ENCODE peak calls at places on chromosomes 5 and 9, in five cellular contexts. C, B, R, G and U are unnamed samples.

GRCh38 chr9:93992830-93993229 is 37.7 kb upstream of the BARX1 start:
- DNase-seq in C (no peak), G (no peak), R (no peak), B (no peak), U (no peak)

GRCh38 chr9:15249042-15249818 is 57.8 kb downstream of the TTC39B start:
- DNase-seq in G (no peak), C (peak; percentile 38), B (no peak), R (peak; percentile 72), U (no peak)

GRCh38 chr9:82490019-82490499 is 501.5 kb downstream of the SPATA31D1 start:
- DNase-seq in B (no peak), R (peak; percentile 87), G (no peak), C (no peak), U (no peak)

GRCh38 chr5:132831095-132831860 is 831 bp upstream of the SHROOM1 start:
- DNase-seq in R (no peak), B (no peak), G (no peak), C (no peak), U (peak; percentile 69)

GRCh38 chr5:132214491-132214890 is 13.2 kb downstream of the P4HA2 start:
- DNase-seq in B (no peak), G (no peak), C (no peak), R (no peak), U (no peak)

GRCh38 chr9:93937193-93937592 is 18.0 kb downstream of the BARX1 start:
- DNase-seq in R (no peak), C (no peak), G (no peak), B (no peak), U (no peak)

GRCh38 chr9:76200315-76200714 is 193.9 kb downstream of the RFK start:
- DNase-seq in B (no peak), G (no peak), C (no peak), R (no peak), U (no peak)

GRCh38 chr5:14250094-14250777 is 107.1 kb downstream of the TRIO start:
- DNase-seq in B (peak; percentile 60), G (no peak), C (peak; percentile 86), R (peak; percentile 81), U (no peak)

GRCh38 chr9:6054280-6055099 is 39.1 kb upstream of the RANBP6 start:
- DNase-seq in C (peak; percentile 95), G (no peak), B (no peak), R (peak; percentile 79), U (no peak)

GRCh38 chr5:76385540-76385939 is 17.5 kb upstream of the IQGAP2 start:
- DNase-seq in C (no peak), G (no peak), R (no peak), B (no peak), U (no peak)

GRCh38 chr9:138043411-138044345 is 166.1 kb downstream of the CACNA1B start:
- DNase-seq in C (no peak), B (peak; percentile 17), G (peak; percentile 49), R (no peak), U (peak; percentile 44)

GRCh38 chr5:57482671-57483106 is at the start of gene ACTBL2:
- DNase-seq in B (no peak), C (no peak), R (peak; percentile 62), G (no peak), U (no peak)

GRCh38 chr5:178227929-178228328 is 4.7 kb downstream of the PHYKPL start:
- DNase-seq in B (no peak), G (no peak), R (no peak), C (no peak), U (no peak)

GRCh38 chr5:55173696-55174101 is 722 bp upstream of the CDC20B start:
- DNase-seq in B (no peak), G (no peak), C (peak; percentile 8), R (no peak), U (no peak)

GRCh38 chr5:75053286-75054109 is 1.1 kb upstream of the GCNT4 start:
- DNase-seq in B (peak; percentile 68), G (peak; percentile 81), C (peak; percentile 73), R (peak; percentile 65), U (peak; percentile 83)

GRCh38 chr5:134114886-134115805 is 665 bp downstream of the TCF7 start:
- DNase-seq in G (no peak), B (no peak), C (peak; percentile 91), R (no peak), U (no peak)

GRCh38 chr9:130290353-130291181 is 25.0 kb downstream of the HMCN2 start:
- DNase-seq in G (peak; percentile 65), B (no peak), R (peak; percentile 18), C (no peak), U (no peak)

GRCh38 chr5:73230264-73231244 is 57.6 kb downstream of the TMEM174 start:
- DNase-seq in G (no peak), R (no peak), B (no peak), C (peak; percentile 78), U (no peak)

GRCh38 chr5:155080721-155081120 is 67.2 kb downstream of the KIF4B start:
- DNase-seq in G (no peak), C (no peak), R (peak; percentile 2), B (no peak), U (no peak)

GRCh38 chr9:94950733-94951590 is 224.5 kb downstream of the AOPEP start:
- DNase-seq in R (peak; percentile 49), B (no peak), C (no peak), G (no peak), U (no peak)

GRCh38 chr9:69223605-69224004 is 49.5 kb downstream of the TJP2 start:
- DNase-seq in B (no peak), G (no peak), C (peak; percentile 92), R (peak; percentile 68), U (no peak)

GRCh38 chr9:14400658-14400995 is 86.7 kb upstream of the NFIB start:
- DNase-seq in R (peak; percentile 98), B (no peak), G (peak; percentile 69), C (peak; percentile 88), U (peak; percentile 79)

GRCh38 chr5:39755986-39756385 is 331.2 kb upstream of the DAB2 start:
- DNase-seq in C (peak; percentile 21), R (peak; percentile 94), G (no peak), B (no peak), U (no peak)

DNA sequence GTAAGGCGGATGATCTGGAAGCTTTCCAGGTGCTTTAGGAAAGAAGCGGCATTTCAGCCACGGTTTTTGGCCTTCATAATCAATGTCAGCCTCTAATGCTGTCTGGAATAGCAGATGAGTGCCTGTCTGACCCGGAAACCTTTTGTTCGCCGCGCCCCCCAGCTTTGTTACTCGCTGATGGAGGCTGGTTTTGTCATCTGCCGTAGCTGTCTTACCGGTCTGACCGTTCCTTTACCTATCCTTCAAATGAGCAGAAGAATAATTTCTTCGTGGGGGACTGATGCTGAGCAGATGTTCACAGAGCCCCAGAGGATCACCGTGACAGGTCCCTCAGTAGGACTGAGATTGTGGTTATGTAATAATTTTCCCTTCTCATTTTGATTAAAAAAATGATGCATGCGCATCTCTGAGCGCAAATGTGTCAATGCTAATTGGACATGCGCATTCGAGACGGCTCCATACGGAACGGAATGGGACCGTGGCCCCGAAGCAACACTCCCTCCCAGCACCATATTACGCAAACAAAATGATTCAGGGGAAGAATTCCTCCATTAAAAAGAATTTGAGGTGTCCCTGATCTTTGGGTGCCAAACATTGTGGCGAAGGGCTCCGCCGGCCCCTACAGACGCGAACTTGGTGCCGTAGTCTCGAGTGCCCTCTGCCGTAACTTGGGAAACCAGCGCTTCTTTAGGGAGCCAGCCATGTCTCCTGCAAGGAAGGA is 27.6 kb downstream of the TLX3 start:
- DNase-seq in C (peak; percentile 67), B (no peak), G (peak; percentile 47), R (peak; percentile 62), U (no peak)
- H3K4me3 ChIP-seq in C (peak overlapping the region; percentile 38), B (peak overlapping the region; percentile 38), G (peak overlapping the region; percentile 25), R (peak overlapping the region; percentile 61), U (peak overlapping the region; percentile 42)

GRCh38 chr9:4866239-4866969 is 73.7 kb downstream of the RCL1 start:
- DNase-seq in C (no peak), B (no peak), G (no peak), R (no peak), U (no peak)

GRCh38 chr9:4862506-4863250 is 69.9 kb downstream of the RCL1 start:
- DNase-seq in C (no peak), R (peak; percentile 25), G (no peak), B (no peak), U (no peak)

GRCh38 chr9:4865685-4866084 is 72.9 kb downstream of the RCL1 start:
- DNase-seq in C (no peak), G (no peak), R (no peak), B (no peak), U (no peak)

GRCh38 chr9:4864234-4864661 is 71.5 kb downstream of the RCL1 start:
- DNase-seq in B (no peak), G (no peak), R (no peak), C (peak; percentile 62), U (no peak)

GRCh38 chr9:4864698-4865097 is 72.0 kb downstream of the RCL1 start:
- DNase-seq in G (no peak), R (no peak), B (no peak), C (peak; percentile 34), U (no peak)
- TF ChIP-seq CTCF in G (no peak), R (no peak), B (no peak), C (no peak), U (no peak)

DNA sequence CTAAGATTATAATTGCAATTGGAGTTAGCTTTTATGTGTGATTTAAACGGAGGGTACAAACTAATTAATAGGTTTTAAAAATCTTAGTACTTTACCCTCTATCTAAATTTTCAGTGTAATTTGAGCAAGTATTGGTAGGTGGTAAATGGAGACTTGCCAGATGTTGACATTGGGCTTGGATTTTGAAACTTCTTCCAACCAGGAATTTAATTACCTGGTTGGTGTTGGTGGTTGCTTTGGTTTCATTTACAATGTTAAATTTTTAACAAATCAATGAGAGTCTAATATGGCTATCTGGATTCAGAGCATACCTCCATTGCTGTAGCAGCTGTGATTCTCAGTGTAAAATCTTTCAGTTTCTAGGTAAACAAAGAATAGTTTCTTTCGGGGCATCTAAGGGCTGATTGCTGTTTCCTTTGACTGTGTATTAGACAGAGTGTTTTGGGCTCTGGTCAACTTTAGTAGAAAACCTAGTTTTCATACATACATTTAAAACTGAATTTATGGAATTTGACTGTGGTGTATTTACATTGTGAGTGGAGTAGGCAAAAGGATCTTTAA is 1.9 kb downstream of the DAPK1 start:
- DNase-seq in R (no peak), G (no peak), C (no peak), B (no peak), U (no peak)
- H3K4me3 ChIP-seq in R (peak overlapping the region; percentile 74), G (no peak overlapping the region), C (peak overlapping the region; percentile 91), B (peak overlapping the region; percentile 58), U (peak overlapping the region; percentile 59)

GRCh38 chr9:115590016-115590415 is 472.1 kb upstream of the TNC start:
- DNase-seq in G (no peak), C (no peak), R (peak; percentile 99), B (no peak), U (no peak)

GRCh38 chr9:115594551-115594950 is 476.6 kb upstream of the TNC start:
- DNase-seq in B (no peak), C (no peak), G (no peak), R (peak; percentile 40), U (no peak)

GRCh38 chr9:115587310-115587709 is 469.4 kb upstream of the TNC start:
- DNase-seq in B (no peak), R (no peak), G (no peak), C (no peak), U (no peak)

GRCh38 chr9:115593587-115594091 is 475.7 kb upstream of the TNC start:
- DNase-seq in G (no peak), R (peak; percentile 83), C (peak; percentile 79), B (no peak), U (no peak)

DNA sequence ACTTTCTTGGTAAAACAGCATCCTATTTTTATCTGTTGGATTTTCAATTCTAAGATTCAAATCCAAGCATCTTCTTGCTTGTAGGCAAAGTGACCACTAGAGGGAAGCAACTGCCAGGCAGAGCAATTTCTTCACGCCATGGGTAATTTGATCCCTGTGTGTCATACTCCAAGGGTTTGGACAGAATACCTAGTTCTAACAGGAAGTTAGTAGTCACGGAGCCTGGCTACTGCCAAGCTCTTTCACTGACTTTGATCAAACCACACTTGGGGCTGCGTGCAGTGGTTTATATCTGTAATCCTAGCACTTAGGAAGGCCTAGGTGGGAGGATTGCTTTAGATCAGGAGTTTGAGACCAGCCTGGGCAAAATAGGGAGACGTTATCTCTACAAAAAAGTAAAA is 473.6 kb upstream of the TNC start:
- DNase-seq in B (no peak), R (peak; percentile 100), G (peak; percentile 76), C (peak; percentile 60), U (peak; percentile 79)
- TF ChIP-seq CTCF in B (peak; percentile 56), R (peak; percentile 88), G (peak; percentile 81), C (no peak), U (peak; percentile 57)